ENCODE peak calls at places on chromosomes 3 and 15, in ten cellular contexts. K is HFF-Myc, J is left lung, W is heart left ventricle, V is HCT116, U is choroid plexus epithelial cell, L is type B pancreatic cell, O is GM20000, T is WERI-Rb-1, H is RWPE1. P is an unnamed sample.

GRCh38 chr3:171936231-171936841 is 93.2 kb downstream of the TMEM212 start:
- DNase-seq in K (no peak), J (peak; percentile 62), W (no peak), V (no peak), U (peak; percentile 95), L (no peak), O (no peak), T (no peak), H (peak; percentile 20), P (no peak)

GRCh38 chr3:195165790-195166189 is 105.2 kb downstream of the XXYLT1 start:
- DNase-seq in K (no peak), J (no peak), W (no peak), V (no peak), U (no peak), L (no peak), O (no peak), T (no peak), H (no peak), P (no peak)

GRCh38 chr3:175837962-175838361 is 978.8 kb downstream of the NAALADL2 start:
- DNase-seq in K (no peak), J (no peak), W (no peak), V (no peak), U (no peak), L (no peak), O (no peak), T (no peak), H (no peak), P (no peak)

GRCh38 chr3:194575484-194576210 is 57.6 kb downstream of the TMEM44 start:
- DNase-seq in K (no peak), J (no peak), W (no peak), V (no peak), U (peak; percentile 80), L (no peak), O (no peak), T (no peak), H (no peak), P (no peak)

GRCh38 chr3:113227146-113227545 is 15.8 kb downstream of the BOC start:
- DNase-seq in K (no peak), J (no peak), W (no peak), V (no peak), U (no peak), L (no peak), O (no peak), T (no peak), H (no peak), P (no peak)

GRCh38 chr3:46867550-46867898 is 4.3 kb upstream of the MYL3 start:
- DNase-seq in K (no peak), J (peak; percentile 72), W (peak; percentile 94), V (no peak), U (peak; percentile 38), L (no peak), O (no peak), T (no peak), H (no peak), P (no peak)

GRCh38 chr3:100102757-100103156 is 11.5 kb downstream of the FILIP1L start:
- DNase-seq in K (no peak), J (no peak), W (no peak), V (no peak), U (no peak), L (no peak), O (no peak), T (no peak), H (no peak), P (no peak)

GRCh38 chr15:63473007-63473748 is 31.2 kb upstream of the USP3 start:
- DNase-seq in K (no peak), J (no peak), W (no peak), V (no peak), U (no peak), L (no peak), O (peak; percentile 52), T (no peak), H (no peak), P (no peak)

GRCh38 chr3:124584552-124585391 is 145.5 kb upstream of the UMPS start:
- DNase-seq in K (no peak), J (peak; percentile 79), W (peak; percentile 89), V (peak; percentile 38), U (peak; percentile 27), L (peak; percentile 73), O (peak; percentile 48), T (peak; percentile 69), H (peak; percentile 57), P (peak; percentile 73)

GRCh38 chr3:195895078-195895899 is 13.1 kb downstream of the TNK2 start:
- DNase-seq in K (no peak), J (peak; percentile 57), W (no peak), V (peak; percentile 37), U (no peak), L (no peak), O (peak; percentile 90), T (peak; percentile 45), H (no peak), P (peak; percentile 52)

GRCh38 chr3:88150771-88151170 is 1.0 kb downstream of the C3orf38 start:
- DNase-seq in K (no peak), J (no peak), W (no peak), V (no peak), U (no peak), L (no peak), O (peak; percentile 7), T (no peak), H (no peak), P (no peak)

GRCh38 chr15:60326343-60326742 is 71.4 kb downstream of the ANXA2 start:
- DNase-seq in K (no peak), J (no peak), W (no peak), V (no peak), U (no peak), L (no peak), O (no peak), T (no peak), H (no peak), P (no peak)

GRCh38 chr15:60328852-60329443 is 68.8 kb downstream of the ANXA2 start:
- DNase-seq in K (no peak), J (no peak), W (no peak), V (no peak), U (peak; percentile 67), L (no peak), O (peak; percentile 36), T (no peak), H (no peak), P (no peak)

GRCh38 chr15:60325905-60326304 is 71.9 kb downstream of the ANXA2 start:
- DNase-seq in K (no peak), J (no peak), W (no peak), V (no peak), U (no peak), L (no peak), O (no peak), T (no peak), H (no peak), P (no peak)

GRCh38 chr15:60324706-60325438 is 72.9 kb downstream of the ANXA2 start:
- DNase-seq in K (no peak), J (no peak), W (no peak), V (no peak), U (peak; percentile 60), L (no peak), O (no peak), T (no peak), H (no peak), P (no peak)

GRCh38 chr15:60326824-60327654 is 70.7 kb downstream of the ANXA2 start:
- DNase-seq in K (peak; percentile 36), J (no peak), W (no peak), V (peak; percentile 47), U (peak; percentile 78), L (no peak), O (peak; percentile 29), T (peak; percentile 17), H (peak; percentile 45), P (no peak)
- TF ChIP-seq CTCF in K (peak; percentile 72), J (peak; percentile 74), W (peak; percentile 79), V (peak; percentile 83), U (peak; percentile 83), L (peak; percentile 94), O (peak; percentile 65), T (peak; percentile 75), H (peak; percentile 97), P (peak; percentile 95)

DNA sequence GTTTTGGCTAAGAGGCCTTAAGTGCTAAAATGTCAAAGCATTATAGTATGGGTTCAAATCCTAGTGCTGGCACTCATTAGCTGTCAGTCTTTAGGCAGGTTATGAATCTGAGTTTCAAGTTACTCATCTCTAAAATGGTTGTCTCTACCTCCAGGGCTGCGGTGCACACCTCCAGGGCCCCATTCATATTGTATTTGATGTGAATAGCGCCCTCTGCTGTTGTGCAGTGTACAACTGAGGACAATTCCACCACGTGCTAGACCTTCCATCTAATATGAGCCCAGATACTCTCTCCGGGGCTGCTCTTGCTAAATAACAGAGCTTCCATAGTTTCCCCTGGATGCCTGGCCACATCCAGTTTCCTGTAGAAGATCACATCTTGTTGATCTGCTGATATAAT is 54.3 kb downstream of the OXNAD1 start:
- DNase-seq in K (no peak), J (no peak), W (no peak), V (peak; percentile 13), U (no peak), L (no peak), O (no peak), T (peak; percentile 26), H (no peak), P (no peak)
- TF ChIP-seq CTCF in K (peak; percentile 50), J (no peak), W (peak; percentile 35), V (peak; percentile 65), U (peak; percentile 46), L (peak; percentile 56), O (peak; percentile 17), T (peak; percentile 41), H (no peak), P (peak; percentile 35)

GRCh38 chr3:48697952-48698351 is 12.2 kb upstream of the NCKIPSD start:
- DNase-seq in K (no peak), J (no peak), W (no peak), V (no peak), U (no peak), L (no peak), O (no peak), T (no peak), H (no peak), P (no peak)
- TF ChIP-seq CTCF in K (no peak), J (no peak), W (no peak), V (no peak), U (peak; percentile 22), L (no peak), O (no peak), T (no peak), H (no peak), P (no peak)

GRCh38 chr3:13391308-13391707 is 28.8 kb downstream of the NUP210 start:
- DNase-seq in K (no peak), J (no peak), W (no peak), V (no peak), U (no peak), L (no peak), O (no peak), T (no peak), H (no peak), P (no peak)
- TF ChIP-seq CTCF in K (peak; percentile 18), J (no peak), W (no peak), V (peak; percentile 22), U (no peak), L (peak; percentile 49), O (no peak), T (peak; percentile 43), H (no peak), P (peak; percentile 25)

P was measured in progenitor cell of endocrine pancreas.